ENCODE peak calls at places on chromosomes 3 and 15, in four cellular contexts. One of them, this sample, is unnamed.

GRCh38 chr15:50044406-50044805 is 74.6 kb downstream of the ATP8B4 start:
- DNase-seq in sigmoid colon: no peak
- DNase-seq in left lung: no peak
- DNase-seq in CD4-positive, alpha-beta memory T cell: no peak
- DNase-seq in this sample: no peak

GRCh38 chr3:108091498-108092259 is 848 bp upstream of the CD47 start:
- DNase-seq in left lung: no peak
- DNase-seq in sigmoid colon: no peak
- DNase-seq in CD4-positive, alpha-beta memory T cell: peak; percentile 55
- DNase-seq in this sample: no peak

GRCh38 chr3:8607285-8608040 is 37.1 kb downstream of the SSUH2 start:
- DNase-seq in CD4-positive, alpha-beta memory T cell: no peak
- DNase-seq in sigmoid colon: no peak
- DNase-seq in left lung: no peak
- DNase-seq in this sample: no peak

GRCh38 chr3:193129607-193130006 is 111.4 kb upstream of the PLAAT1 start:
- DNase-seq in left lung: no peak
- DNase-seq in CD4-positive, alpha-beta memory T cell: no peak
- DNase-seq in sigmoid colon: no peak
- DNase-seq in this sample: no peak

GRCh38 chr3:11726146-11726545 is 82.4 kb upstream of the VGLL4 start:
- DNase-seq in CD4-positive, alpha-beta memory T cell: no peak
- DNase-seq in sigmoid colon: no peak
- DNase-seq in left lung: no peak
- DNase-seq in this sample: no peak

GRCh38 chr3:45547764-45548683 is 46.5 kb upstream of the LIMD1 start:
- DNase-seq in left lung: no peak
- DNase-seq in sigmoid colon: peak; percentile 80
- DNase-seq in CD4-positive, alpha-beta memory T cell: no peak
- DNase-seq in this sample: no peak

GRCh38 chr3:25038907-25039306 is 389.2 kb upstream of the RARB start:
- DNase-seq in left lung: no peak
- DNase-seq in sigmoid colon: no peak
- DNase-seq in CD4-positive, alpha-beta memory T cell: no peak
- DNase-seq in this sample: no peak

GRCh38 chr3:31917303-31917903 is 63.7 kb downstream of the OSBPL10 start:
- DNase-seq in sigmoid colon: no peak
- DNase-seq in left lung: no peak
- DNase-seq in CD4-positive, alpha-beta memory T cell: no peak
- DNase-seq in this sample: no peak

GRCh38 chr15:30990036-30990435 is 1.4 kb downstream of the MTMR10 start:
- DNase-seq in CD4-positive, alpha-beta memory T cell: no peak
- DNase-seq in left lung: no peak
- DNase-seq in sigmoid colon: no peak
- DNase-seq in this sample: no peak

GRCh38 chr3:156181509-156181908 is 61.1 kb downstream of the KCNAB1 start:
- DNase-seq in left lung: no peak
- DNase-seq in sigmoid colon: no peak
- DNase-seq in CD4-positive, alpha-beta memory T cell: no peak
- DNase-seq in this sample: no peak

DNA sequence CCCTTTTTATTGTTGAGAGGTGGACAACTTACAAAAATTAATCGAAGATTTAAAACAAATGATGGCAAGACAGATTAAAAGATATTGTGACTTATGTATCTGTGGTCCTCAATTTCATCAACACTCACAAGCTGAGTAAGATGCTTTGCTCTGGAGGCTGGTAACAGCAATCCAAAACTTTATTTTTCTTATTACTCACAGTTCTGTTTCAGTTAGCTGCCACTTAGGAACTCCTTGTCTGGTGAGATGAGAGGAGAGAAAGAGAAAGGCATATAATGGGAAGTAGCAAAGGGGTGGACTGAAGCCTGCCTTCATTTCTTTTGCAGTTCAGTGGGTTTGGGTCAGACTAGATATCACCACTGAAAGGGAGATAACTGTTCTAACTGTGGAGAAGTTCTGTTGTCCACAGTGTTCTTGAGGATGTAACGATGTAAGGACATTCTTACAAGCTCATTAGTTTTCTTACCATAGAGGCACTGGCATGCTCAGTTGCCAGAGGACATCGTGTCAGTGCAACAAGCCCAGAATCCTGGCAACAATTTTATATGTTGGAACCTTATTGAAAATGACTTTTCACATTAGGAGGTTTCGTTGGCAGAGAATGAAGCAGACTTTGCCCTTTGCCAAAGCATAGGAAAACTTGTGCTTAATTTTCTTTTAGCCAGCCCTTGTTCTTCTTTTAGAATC is 93.6 kb downstream of the PLCL2 start:
- DNase-seq in left lung: no peak
- DNase-seq in sigmoid colon: no peak
- DNase-seq in CD4-positive, alpha-beta memory T cell: no peak
- DNase-seq in this sample: peak; percentile 15
- H3K4me3 ChIP-seq in left lung: no peak overlapping the region
- H3K4me3 ChIP-seq in sigmoid colon: no peak overlapping the region
- H3K4me3 ChIP-seq in CD4-positive, alpha-beta memory T cell: no peak overlapping the region
- H3K4me3 ChIP-seq in this sample: no peak overlapping the region

GRCh38 chr3:48503406-48504050 is 446 bp downstream of the SHISA5 start:
- DNase-seq in sigmoid colon: peak; percentile 88
- DNase-seq in CD4-positive, alpha-beta memory T cell: no peak
- DNase-seq in left lung: peak; percentile 49
- DNase-seq in this sample: no peak

GRCh38 chr3:48502728-48503168 is 1.2 kb downstream of the SHISA5 start:
- DNase-seq in left lung: no peak
- DNase-seq in CD4-positive, alpha-beta memory T cell: no peak
- DNase-seq in sigmoid colon: peak; percentile 76
- DNase-seq in this sample: no peak

GRCh38 chr3:48500656-48501055 is 3.3 kb downstream of the SHISA5 start:
- DNase-seq in left lung: no peak
- DNase-seq in CD4-positive, alpha-beta memory T cell: no peak
- DNase-seq in sigmoid colon: no peak
- DNase-seq in this sample: no peak

GRCh38 chr3:48501196-48501595 is 2.8 kb downstream of the SHISA5 start:
- DNase-seq in left lung: no peak
- DNase-seq in CD4-positive, alpha-beta memory T cell: no peak
- DNase-seq in sigmoid colon: no peak
- DNase-seq in this sample: no peak

DNA sequence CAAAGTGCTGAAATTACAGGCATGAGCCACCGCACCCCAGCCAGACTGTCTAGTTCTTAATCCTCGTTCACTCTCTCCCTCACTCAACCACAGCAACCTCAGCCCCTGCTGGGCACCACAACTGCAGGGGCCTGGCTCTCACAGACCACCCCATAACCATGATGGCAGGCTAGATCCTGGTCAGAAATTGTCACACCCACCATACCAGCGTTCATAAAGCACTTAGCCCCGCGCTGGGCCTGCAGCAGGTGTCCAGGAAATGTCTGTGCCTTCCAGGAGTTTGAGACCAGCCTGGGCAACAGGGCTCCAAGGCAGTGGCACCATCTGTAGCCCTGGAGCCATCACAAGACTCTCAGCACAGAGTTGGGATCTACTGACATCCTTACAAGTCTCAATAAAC is 1.9 kb downstream of the SHISA5 start:
- DNase-seq in sigmoid colon: no peak
- DNase-seq in left lung: no peak
- DNase-seq in CD4-positive, alpha-beta memory T cell: no peak
- DNase-seq in this sample: no peak
- H3K4me3 ChIP-seq in sigmoid colon: no peak overlapping the region
- H3K4me3 ChIP-seq in left lung: no peak overlapping the region
- H3K4me3 ChIP-seq in CD4-positive, alpha-beta memory T cell: no peak overlapping the region
- H3K4me3 ChIP-seq in this sample: no peak overlapping the region

GRCh38 chr3:72844436-72844999 is 3.7 kb downstream of the SHQ1 start:
- DNase-seq in CD4-positive, alpha-beta memory T cell: no peak
- DNase-seq in left lung: no peak
- DNase-seq in sigmoid colon: no peak
- DNase-seq in this sample: no peak

GRCh38 chr3:72847751-72848702 is at the start of gene SHQ1:
- DNase-seq in left lung: peak; percentile 97
- DNase-seq in sigmoid colon: peak; percentile 98
- DNase-seq in CD4-positive, alpha-beta memory T cell: peak; percentile 91
- DNase-seq in this sample: peak; percentile 74

GRCh38 chr3:72847282-72847681 is 963 bp downstream of the SHQ1 start:
- DNase-seq in sigmoid colon: no peak
- DNase-seq in left lung: no peak
- DNase-seq in CD4-positive, alpha-beta memory T cell: no peak
- DNase-seq in this sample: no peak

DNA sequence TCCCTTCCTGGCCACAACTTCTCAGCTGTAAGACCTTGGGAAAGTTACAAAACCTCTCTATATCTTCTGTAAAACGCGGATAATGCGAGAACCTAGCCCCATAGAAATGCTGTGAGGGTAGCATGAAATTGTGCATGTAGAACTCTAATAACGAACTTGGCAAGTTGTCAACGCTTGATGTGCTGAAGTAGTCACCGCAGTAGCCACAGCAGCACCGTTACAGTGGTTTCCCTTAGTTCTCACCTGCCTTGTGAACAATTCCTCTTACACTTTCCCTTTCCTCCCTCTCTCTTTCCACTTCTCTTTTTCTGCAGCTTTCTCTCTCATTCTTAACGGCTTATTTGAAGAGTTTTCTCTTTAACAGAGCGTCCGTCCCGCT is 447 bp upstream of the SHQ1 start:
- DNase-seq in CD4-positive, alpha-beta memory T cell: no peak
- DNase-seq in left lung: no peak
- DNase-seq in sigmoid colon: no peak
- DNase-seq in this sample: no peak
- H3K4me3 ChIP-seq in CD4-positive, alpha-beta memory T cell: peak overlapping the region; percentile 97
- H3K4me3 ChIP-seq in left lung: peak overlapping the region; percentile 86
- H3K4me3 ChIP-seq in sigmoid colon: peak overlapping the region; percentile 79
- H3K4me3 ChIP-seq in this sample: peak overlapping the region; percentile 98

GRCh38 chr15:37102315-37103021 is 2.1 kb upstream of the MEIS2 start:
- DNase-seq in sigmoid colon: peak; percentile 71
- DNase-seq in left lung: no peak
- DNase-seq in CD4-positive, alpha-beta memory T cell: no peak
- DNase-seq in this sample: no peak
- H3K4me3 ChIP-seq in sigmoid colon: peak overlapping the region; percentile 87
- H3K4me3 ChIP-seq in left lung: peak overlapping the region; percentile 70
- H3K4me3 ChIP-seq in CD4-positive, alpha-beta memory T cell: no peak overlapping the region
- H3K4me3 ChIP-seq in this sample: peak overlapping the region; percentile 82

DNA sequence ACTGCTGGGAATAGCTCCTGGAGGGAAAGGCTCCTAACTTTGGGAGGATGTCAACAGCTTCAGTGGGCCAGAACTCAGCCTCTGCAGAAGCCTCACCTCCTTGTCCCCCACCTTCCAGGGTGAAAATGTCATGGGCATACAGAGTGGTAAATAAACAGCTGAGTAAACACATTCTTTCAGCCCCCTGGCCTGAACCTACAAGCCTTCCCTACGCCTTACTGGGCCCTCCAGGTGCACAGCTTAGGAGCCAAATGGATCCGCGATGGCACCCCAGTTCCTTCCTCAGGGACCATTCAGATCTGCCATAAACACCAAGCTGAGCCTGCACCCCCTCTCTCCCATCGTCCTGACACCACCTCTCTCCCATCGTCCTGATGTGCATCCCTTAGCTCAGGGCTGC is 126.2 kb upstream of the IGF1R start:
- DNase-seq in sigmoid colon: no peak
- DNase-seq in left lung: no peak
- DNase-seq in CD4-positive, alpha-beta memory T cell: no peak
- DNase-seq in this sample: no peak
- H3K4me3 ChIP-seq in sigmoid colon: no peak overlapping the region
- H3K4me3 ChIP-seq in left lung: no peak overlapping the region
- H3K4me3 ChIP-seq in CD4-positive, alpha-beta memory T cell: no peak overlapping the region
- H3K4me3 ChIP-seq in this sample: no peak overlapping the region